ENCODE peak calls at places on chromosomes 13 and 19, in nine cellular contexts. One of them, this sample, is unnamed.
A peak's percentile ranks its signal among the peaks of the same experiment; 100 is the strongest.

GRCh38 chr13:35923347-35923746 is 207.8 kb downstream of the DCLK1 start:
- DNase-seq in activated CD4-positive, alpha-beta T cell treated with anti-CD3 and anti-CD28 coated beads, Interleukin-2, amount 50 U/mL, for 24 hours: no peak
- DNase-seq in upper lobe of left lung: no peak
- DNase-seq in effector memory CD8-positive, alpha-beta T cell: no peak
- DNase-seq in stimulated activated CD8-positive, alpha-beta memory T cell treated with anti-CD3 and anti-CD28 coated beads, Interleukin-4, amount 100 ng/mL, for 24 hours: no peak
- DNase-seq in HAP-1: no peak
- DNase-seq in activated CD8-positive, alpha-beta memory T cell treated with anti-CD3 and anti-CD28 coated beads, Interleukin-2, amount 50 U/mL, for 48 hours: no peak
- DNase-seq in DMS53: no peak
- DNase-seq in epithelial cell of esophagus: peak; percentile 72
- DNase-seq in this sample: no peak

GRCh38 chr19:47434088-47434487 is 14.8 kb upstream of the MEIS3 start:
- DNase-seq in activated CD4-positive, alpha-beta T cell treated with anti-CD3 and anti-CD28 coated beads, Interleukin-2, amount 50 U/mL, for 24 hours: no peak
- DNase-seq in upper lobe of left lung: no peak
- DNase-seq in effector memory CD8-positive, alpha-beta T cell: no peak
- DNase-seq in stimulated activated CD8-positive, alpha-beta memory T cell treated with anti-CD3 and anti-CD28 coated beads, Interleukin-4, amount 100 ng/mL, for 24 hours: no peak
- DNase-seq in HAP-1: no peak
- DNase-seq in activated CD8-positive, alpha-beta memory T cell treated with anti-CD3 and anti-CD28 coated beads, Interleukin-2, amount 50 U/mL, for 48 hours: no peak
- DNase-seq in DMS53: no peak
- DNase-seq in epithelial cell of esophagus: no peak
- DNase-seq in this sample: no peak

GRCh38 chr19:6494438-6495036 is 7.6 kb downstream of the TUBB4A start:
- DNase-seq in activated CD4-positive, alpha-beta T cell treated with anti-CD3 and anti-CD28 coated beads, Interleukin-2, amount 50 U/mL, for 24 hours: no peak
- DNase-seq in upper lobe of left lung: no peak
- DNase-seq in effector memory CD8-positive, alpha-beta T cell: no peak
- DNase-seq in stimulated activated CD8-positive, alpha-beta memory T cell treated with anti-CD3 and anti-CD28 coated beads, Interleukin-4, amount 100 ng/mL, for 24 hours: no peak
- DNase-seq in HAP-1: no peak
- DNase-seq in activated CD8-positive, alpha-beta memory T cell treated with anti-CD3 and anti-CD28 coated beads, Interleukin-2, amount 50 U/mL, for 48 hours: no peak
- DNase-seq in DMS53: no peak
- DNase-seq in epithelial cell of esophagus: no peak
- DNase-seq in this sample: no peak

GRCh38 chr19:16113727-16114126 is 2.0 kb downstream of the RAB8A start:
- DNase-seq in activated CD4-positive, alpha-beta T cell treated with anti-CD3 and anti-CD28 coated beads, Interleukin-2, amount 50 U/mL, for 24 hours: no peak
- DNase-seq in upper lobe of left lung: no peak
- DNase-seq in effector memory CD8-positive, alpha-beta T cell: no peak
- DNase-seq in stimulated activated CD8-positive, alpha-beta memory T cell treated with anti-CD3 and anti-CD28 coated beads, Interleukin-4, amount 100 ng/mL, for 24 hours: no peak
- DNase-seq in HAP-1: no peak
- DNase-seq in activated CD8-positive, alpha-beta memory T cell treated with anti-CD3 and anti-CD28 coated beads, Interleukin-2, amount 50 U/mL, for 48 hours: no peak
- DNase-seq in DMS53: no peak
- DNase-seq in epithelial cell of esophagus: no peak
- DNase-seq in this sample: no peak

GRCh38 chr19:10551698-10552301 is 8.1 kb downstream of the ATG4D start:
- DNase-seq in activated CD4-positive, alpha-beta T cell treated with anti-CD3 and anti-CD28 coated beads, Interleukin-2, amount 50 U/mL, for 24 hours: no peak
- DNase-seq in upper lobe of left lung: peak; percentile 22
- DNase-seq in effector memory CD8-positive, alpha-beta T cell: peak; percentile 47
- DNase-seq in stimulated activated CD8-positive, alpha-beta memory T cell treated with anti-CD3 and anti-CD28 coated beads, Interleukin-4, amount 100 ng/mL, for 24 hours: no peak
- DNase-seq in HAP-1: peak; percentile 49
- DNase-seq in activated CD8-positive, alpha-beta memory T cell treated with anti-CD3 and anti-CD28 coated beads, Interleukin-2, amount 50 U/mL, for 48 hours: no peak
- DNase-seq in DMS53: peak; percentile 81
- DNase-seq in epithelial cell of esophagus: peak; percentile 81
- DNase-seq in this sample: no peak

GRCh38 chr13:112245959-112246358 is 130.2 kb upstream of the SPACA7 start:
- DNase-seq in activated CD4-positive, alpha-beta T cell treated with anti-CD3 and anti-CD28 coated beads, Interleukin-2, amount 50 U/mL, for 24 hours: no peak
- DNase-seq in upper lobe of left lung: no peak
- DNase-seq in effector memory CD8-positive, alpha-beta T cell: no peak
- DNase-seq in stimulated activated CD8-positive, alpha-beta memory T cell treated with anti-CD3 and anti-CD28 coated beads, Interleukin-4, amount 100 ng/mL, for 24 hours: no peak
- DNase-seq in HAP-1: no peak
- DNase-seq in activated CD8-positive, alpha-beta memory T cell treated with anti-CD3 and anti-CD28 coated beads, Interleukin-2, amount 50 U/mL, for 48 hours: no peak
- DNase-seq in DMS53: no peak
- DNase-seq in epithelial cell of esophagus: no peak
- DNase-seq in this sample: no peak

GRCh38 chr19:40623403-40624239 is 22.5 kb downstream of the LTBP4 start:
- DNase-seq in activated CD4-positive, alpha-beta T cell treated with anti-CD3 and anti-CD28 coated beads, Interleukin-2, amount 50 U/mL, for 24 hours: no peak
- DNase-seq in upper lobe of left lung: no peak
- DNase-seq in effector memory CD8-positive, alpha-beta T cell: no peak
- DNase-seq in stimulated activated CD8-positive, alpha-beta memory T cell treated with anti-CD3 and anti-CD28 coated beads, Interleukin-4, amount 100 ng/mL, for 24 hours: no peak
- DNase-seq in HAP-1: peak; percentile 97
- DNase-seq in activated CD8-positive, alpha-beta memory T cell treated with anti-CD3 and anti-CD28 coated beads, Interleukin-2, amount 50 U/mL, for 48 hours: no peak
- DNase-seq in DMS53: no peak
- DNase-seq in epithelial cell of esophagus: peak; percentile 86
- DNase-seq in this sample: no peak

GRCh38 chr19:29040951-29041350 is 172.0 kb downstream of the UQCRFS1 start:
- DNase-seq in activated CD4-positive, alpha-beta T cell treated with anti-CD3 and anti-CD28 coated beads, Interleukin-2, amount 50 U/mL, for 24 hours: no peak
- DNase-seq in upper lobe of left lung: no peak
- DNase-seq in effector memory CD8-positive, alpha-beta T cell: no peak
- DNase-seq in stimulated activated CD8-positive, alpha-beta memory T cell treated with anti-CD3 and anti-CD28 coated beads, Interleukin-4, amount 100 ng/mL, for 24 hours: no peak
- DNase-seq in HAP-1: no peak
- DNase-seq in activated CD8-positive, alpha-beta memory T cell treated with anti-CD3 and anti-CD28 coated beads, Interleukin-2, amount 50 U/mL, for 48 hours: no peak
- DNase-seq in DMS53: no peak
- DNase-seq in epithelial cell of esophagus: no peak
- DNase-seq in this sample: no peak

GRCh38 chr19:1591421-1592022 is 1.1 kb downstream of the MBD3 start:
- DNase-seq in activated CD4-positive, alpha-beta T cell treated with anti-CD3 and anti-CD28 coated beads, Interleukin-2, amount 50 U/mL, for 24 hours: no peak
- DNase-seq in upper lobe of left lung: no peak
- DNase-seq in effector memory CD8-positive, alpha-beta T cell: no peak
- DNase-seq in stimulated activated CD8-positive, alpha-beta memory T cell treated with anti-CD3 and anti-CD28 coated beads, Interleukin-4, amount 100 ng/mL, for 24 hours: no peak
- DNase-seq in HAP-1: no peak
- DNase-seq in activated CD8-positive, alpha-beta memory T cell treated with anti-CD3 and anti-CD28 coated beads, Interleukin-2, amount 50 U/mL, for 48 hours: peak; percentile 68
- DNase-seq in DMS53: peak; percentile 65
- DNase-seq in epithelial cell of esophagus: no peak
- DNase-seq in this sample: no peak

GRCh38 chr19:30359936-30360335 is 12.2 kb upstream of the ZNF536 start:
- DNase-seq in activated CD4-positive, alpha-beta T cell treated with anti-CD3 and anti-CD28 coated beads, Interleukin-2, amount 50 U/mL, for 24 hours: no peak
- DNase-seq in upper lobe of left lung: peak; percentile 3
- DNase-seq in effector memory CD8-positive, alpha-beta T cell: no peak
- DNase-seq in stimulated activated CD8-positive, alpha-beta memory T cell treated with anti-CD3 and anti-CD28 coated beads, Interleukin-4, amount 100 ng/mL, for 24 hours: no peak
- DNase-seq in HAP-1: no peak
- DNase-seq in activated CD8-positive, alpha-beta memory T cell treated with anti-CD3 and anti-CD28 coated beads, Interleukin-2, amount 50 U/mL, for 48 hours: peak; percentile 3
- DNase-seq in DMS53: no peak
- DNase-seq in epithelial cell of esophagus: no peak
- DNase-seq in this sample: peak; percentile 61

GRCh38 chr13:26558912-26559485 is 1.5 kb downstream of the WASF3 start:
- DNase-seq in activated CD4-positive, alpha-beta T cell treated with anti-CD3 and anti-CD28 coated beads, Interleukin-2, amount 50 U/mL, for 24 hours: no peak
- DNase-seq in upper lobe of left lung: no peak
- DNase-seq in effector memory CD8-positive, alpha-beta T cell: no peak
- DNase-seq in stimulated activated CD8-positive, alpha-beta memory T cell treated with anti-CD3 and anti-CD28 coated beads, Interleukin-4, amount 100 ng/mL, for 24 hours: no peak
- DNase-seq in HAP-1: peak; percentile 40
- DNase-seq in activated CD8-positive, alpha-beta memory T cell treated with anti-CD3 and anti-CD28 coated beads, Interleukin-2, amount 50 U/mL, for 48 hours: no peak
- DNase-seq in DMS53: peak; percentile 39
- DNase-seq in epithelial cell of esophagus: no peak
- DNase-seq in this sample: no peak

GRCh38 chr19:33868821-33869412 is 72.2 kb downstream of the KCTD15 start:
- DNase-seq in activated CD4-positive, alpha-beta T cell treated with anti-CD3 and anti-CD28 coated beads, Interleukin-2, amount 50 U/mL, for 24 hours: no peak
- DNase-seq in upper lobe of left lung: no peak
- DNase-seq in effector memory CD8-positive, alpha-beta T cell: no peak
- DNase-seq in stimulated activated CD8-positive, alpha-beta memory T cell treated with anti-CD3 and anti-CD28 coated beads, Interleukin-4, amount 100 ng/mL, for 24 hours: no peak
- DNase-seq in HAP-1: peak; percentile 31
- DNase-seq in activated CD8-positive, alpha-beta memory T cell treated with anti-CD3 and anti-CD28 coated beads, Interleukin-2, amount 50 U/mL, for 48 hours: no peak
- DNase-seq in DMS53: no peak
- DNase-seq in epithelial cell of esophagus: peak; percentile 66
- DNase-seq in this sample: no peak

GRCh38 chr19:7739211-7739752 is 7.4 kb upstream of the CLEC4G start:
- DNase-seq in activated CD4-positive, alpha-beta T cell treated with anti-CD3 and anti-CD28 coated beads, Interleukin-2, amount 50 U/mL, for 24 hours: no peak
- DNase-seq in upper lobe of left lung: no peak
- DNase-seq in effector memory CD8-positive, alpha-beta T cell: no peak
- DNase-seq in stimulated activated CD8-positive, alpha-beta memory T cell treated with anti-CD3 and anti-CD28 coated beads, Interleukin-4, amount 100 ng/mL, for 24 hours: no peak
- DNase-seq in HAP-1: no peak
- DNase-seq in activated CD8-positive, alpha-beta memory T cell treated with anti-CD3 and anti-CD28 coated beads, Interleukin-2, amount 50 U/mL, for 48 hours: no peak
- DNase-seq in DMS53: no peak
- DNase-seq in epithelial cell of esophagus: no peak
- DNase-seq in this sample: no peak

GRCh38 chr19:54024660-54025059 is 33.2 kb downstream of the CACNG6 start:
- DNase-seq in activated CD4-positive, alpha-beta T cell treated with anti-CD3 and anti-CD28 coated beads, Interleukin-2, amount 50 U/mL, for 24 hours: no peak
- DNase-seq in upper lobe of left lung: no peak
- DNase-seq in effector memory CD8-positive, alpha-beta T cell: no peak
- DNase-seq in stimulated activated CD8-positive, alpha-beta memory T cell treated with anti-CD3 and anti-CD28 coated beads, Interleukin-4, amount 100 ng/mL, for 24 hours: no peak
- DNase-seq in HAP-1: no peak
- DNase-seq in activated CD8-positive, alpha-beta memory T cell treated with anti-CD3 and anti-CD28 coated beads, Interleukin-2, amount 50 U/mL, for 48 hours: no peak
- DNase-seq in DMS53: no peak
- DNase-seq in epithelial cell of esophagus: no peak
- DNase-seq in this sample: no peak

GRCh38 chr13:68190826-68191225 is 960.7 kb upstream of the PCDH9 start:
- DNase-seq in activated CD4-positive, alpha-beta T cell treated with anti-CD3 and anti-CD28 coated beads, Interleukin-2, amount 50 U/mL, for 24 hours: no peak
- DNase-seq in upper lobe of left lung: no peak
- DNase-seq in effector memory CD8-positive, alpha-beta T cell: no peak
- DNase-seq in stimulated activated CD8-positive, alpha-beta memory T cell treated with anti-CD3 and anti-CD28 coated beads, Interleukin-4, amount 100 ng/mL, for 24 hours: no peak
- DNase-seq in HAP-1: no peak
- DNase-seq in activated CD8-positive, alpha-beta memory T cell treated with anti-CD3 and anti-CD28 coated beads, Interleukin-2, amount 50 U/mL, for 48 hours: no peak
- DNase-seq in DMS53: peak; percentile 22
- DNase-seq in epithelial cell of esophagus: peak; percentile 97
- DNase-seq in this sample: no peak

GRCh38 chr19:18196511-18196845 is 3.5 kb downstream of the MPV17L2 start:
- DNase-seq in activated CD4-positive, alpha-beta T cell treated with anti-CD3 and anti-CD28 coated beads, Interleukin-2, amount 50 U/mL, for 24 hours: no peak
- DNase-seq in upper lobe of left lung: no peak
- DNase-seq in effector memory CD8-positive, alpha-beta T cell: no peak
- DNase-seq in stimulated activated CD8-positive, alpha-beta memory T cell treated with anti-CD3 and anti-CD28 coated beads, Interleukin-4, amount 100 ng/mL, for 24 hours: no peak
- DNase-seq in HAP-1: no peak
- DNase-seq in activated CD8-positive, alpha-beta memory T cell treated with anti-CD3 and anti-CD28 coated beads, Interleukin-2, amount 50 U/mL, for 48 hours: no peak
- DNase-seq in DMS53: no peak
- DNase-seq in epithelial cell of esophagus: no peak
- DNase-seq in this sample: no peak

GRCh38 chr13:106533940-106534843 is 1.3 kb downstream of the EFNB2 start:
- DNase-seq in activated CD4-positive, alpha-beta T cell treated with anti-CD3 and anti-CD28 coated beads, Interleukin-2, amount 50 U/mL, for 24 hours: no peak
- DNase-seq in upper lobe of left lung: peak; percentile 54
- DNase-seq in effector memory CD8-positive, alpha-beta T cell: peak; percentile 9
- DNase-seq in stimulated activated CD8-positive, alpha-beta memory T cell treated with anti-CD3 and anti-CD28 coated beads, Interleukin-4, amount 100 ng/mL, for 24 hours: no peak
- DNase-seq in HAP-1: peak; percentile 38
- DNase-seq in activated CD8-positive, alpha-beta memory T cell treated with anti-CD3 and anti-CD28 coated beads, Interleukin-2, amount 50 U/mL, for 48 hours: peak; percentile 57
- DNase-seq in DMS53: peak; percentile 58
- DNase-seq in epithelial cell of esophagus: peak; percentile 60
- DNase-seq in this sample: peak; percentile 78

GRCh38 chr13:38826182-38826813 is 139.4 kb downstream of the FREM2 start:
- DNase-seq in activated CD4-positive, alpha-beta T cell treated with anti-CD3 and anti-CD28 coated beads, Interleukin-2, amount 50 U/mL, for 24 hours: no peak
- DNase-seq in upper lobe of left lung: no peak
- DNase-seq in effector memory CD8-positive, alpha-beta T cell: no peak
- DNase-seq in stimulated activated CD8-positive, alpha-beta memory T cell treated with anti-CD3 and anti-CD28 coated beads, Interleukin-4, amount 100 ng/mL, for 24 hours: no peak
- DNase-seq in HAP-1: no peak
- DNase-seq in activated CD8-positive, alpha-beta memory T cell treated with anti-CD3 and anti-CD28 coated beads, Interleukin-2, amount 50 U/mL, for 48 hours: no peak
- DNase-seq in DMS53: no peak
- DNase-seq in epithelial cell of esophagus: peak; percentile 39
- DNase-seq in this sample: no peak

GRCh38 chr13:65540064-65540635 is 1690.0 kb downstream of the PCDH9 start:
- DNase-seq in activated CD4-positive, alpha-beta T cell treated with anti-CD3 and anti-CD28 coated beads, Interleukin-2, amount 50 U/mL, for 24 hours: no peak
- DNase-seq in upper lobe of left lung: no peak
- DNase-seq in effector memory CD8-positive, alpha-beta T cell: no peak
- DNase-seq in stimulated activated CD8-positive, alpha-beta memory T cell treated with anti-CD3 and anti-CD28 coated beads, Interleukin-4, amount 100 ng/mL, for 24 hours: no peak
- DNase-seq in HAP-1: no peak
- DNase-seq in activated CD8-positive, alpha-beta memory T cell treated with anti-CD3 and anti-CD28 coated beads, Interleukin-2, amount 50 U/mL, for 48 hours: no peak
- DNase-seq in DMS53: no peak
- DNase-seq in epithelial cell of esophagus: peak; percentile 27
- DNase-seq in this sample: no peak

GRCh38 chr13:99971576-99972189 is at the start of gene ZIC5:
- DNase-seq in activated CD4-positive, alpha-beta T cell treated with anti-CD3 and anti-CD28 coated beads, Interleukin-2, amount 50 U/mL, for 24 hours: no peak
- DNase-seq in upper lobe of left lung: no peak
- DNase-seq in effector memory CD8-positive, alpha-beta T cell: no peak
- DNase-seq in stimulated activated CD8-positive, alpha-beta memory T cell treated with anti-CD3 and anti-CD28 coated beads, Interleukin-4, amount 100 ng/mL, for 24 hours: no peak
- DNase-seq in HAP-1: peak; percentile 10
- DNase-seq in activated CD8-positive, alpha-beta memory T cell treated with anti-CD3 and anti-CD28 coated beads, Interleukin-2, amount 50 U/mL, for 48 hours: no peak
- DNase-seq in DMS53: no peak
- DNase-seq in epithelial cell of esophagus: no peak
- DNase-seq in this sample: no peak

GRCh38 chr19:6424190-6424938 is at the start of gene KHSRP:
- DNase-seq in activated CD4-positive, alpha-beta T cell treated with anti-CD3 and anti-CD28 coated beads, Interleukin-2, amount 50 U/mL, for 24 hours: no peak
- DNase-seq in upper lobe of left lung: no peak
- DNase-seq in effector memory CD8-positive, alpha-beta T cell: no peak
- DNase-seq in stimulated activated CD8-positive, alpha-beta memory T cell treated with anti-CD3 and anti-CD28 coated beads, Interleukin-4, amount 100 ng/mL, for 24 hours: no peak
- DNase-seq in HAP-1: peak; percentile 52
- DNase-seq in activated CD8-positive, alpha-beta memory T cell treated with anti-CD3 and anti-CD28 coated beads, Interleukin-2, amount 50 U/mL, for 48 hours: peak; percentile 70
- DNase-seq in DMS53: peak; percentile 28
- DNase-seq in epithelial cell of esophagus: no peak
- DNase-seq in this sample: no peak

GRCh38 chr19:42132030-42132628 is at the start of gene POU2F2:
- DNase-seq in activated CD4-positive, alpha-beta T cell treated with anti-CD3 and anti-CD28 coated beads, Interleukin-2, amount 50 U/mL, for 24 hours: peak; percentile 71
- DNase-seq in upper lobe of left lung: peak; percentile 58
- DNase-seq in effector memory CD8-positive, alpha-beta T cell: peak; percentile 75
- DNase-seq in stimulated activated CD8-positive, alpha-beta memory T cell treated with anti-CD3 and anti-CD28 coated beads, Interleukin-4, amount 100 ng/mL, for 24 hours: peak; percentile 86
- DNase-seq in HAP-1: no peak
- DNase-seq in activated CD8-positive, alpha-beta memory T cell treated with anti-CD3 and anti-CD28 coated beads, Interleukin-2, amount 50 U/mL, for 48 hours: peak; percentile 90
- DNase-seq in DMS53: no peak
- DNase-seq in epithelial cell of esophagus: peak; percentile 44
- DNase-seq in this sample: no peak

GRCh38 chr13:99980201-99981114 is 1.1 kb upstream of the ZIC2 start:
- DNase-seq in activated CD4-positive, alpha-beta T cell treated with anti-CD3 and anti-CD28 coated beads, Interleukin-2, amount 50 U/mL, for 24 hours: no peak
- DNase-seq in upper lobe of left lung: peak; percentile 42
- DNase-seq in effector memory CD8-positive, alpha-beta T cell: no peak
- DNase-seq in stimulated activated CD8-positive, alpha-beta memory T cell treated with anti-CD3 and anti-CD28 coated beads, Interleukin-4, amount 100 ng/mL, for 24 hours: peak; percentile 43
- DNase-seq in HAP-1: peak; percentile 89
- DNase-seq in activated CD8-positive, alpha-beta memory T cell treated with anti-CD3 and anti-CD28 coated beads, Interleukin-2, amount 50 U/mL, for 48 hours: peak; percentile 76
- DNase-seq in DMS53: peak; percentile 64
- DNase-seq in epithelial cell of esophagus: peak; percentile 81
- DNase-seq in this sample: peak; percentile 77

GRCh38 chr13:106036870-106037269 is 498.6 kb downstream of the EFNB2 start:
- DNase-seq in activated CD4-positive, alpha-beta T cell treated with anti-CD3 and anti-CD28 coated beads, Interleukin-2, amount 50 U/mL, for 24 hours: no peak
- DNase-seq in upper lobe of left lung: no peak
- DNase-seq in effector memory CD8-positive, alpha-beta T cell: no peak
- DNase-seq in stimulated activated CD8-positive, alpha-beta memory T cell treated with anti-CD3 and anti-CD28 coated beads, Interleukin-4, amount 100 ng/mL, for 24 hours: no peak
- DNase-seq in HAP-1: peak; percentile 7
- DNase-seq in activated CD8-positive, alpha-beta memory T cell treated with anti-CD3 and anti-CD28 coated beads, Interleukin-2, amount 50 U/mL, for 48 hours: no peak
- DNase-seq in DMS53: peak; percentile 3
- DNase-seq in epithelial cell of esophagus: no peak
- DNase-seq in this sample: no peak

GRCh38 chr13:79405501-79405830 is 589 bp downstream of the RBM26 start:
- DNase-seq in activated CD4-positive, alpha-beta T cell treated with anti-CD3 and anti-CD28 coated beads, Interleukin-2, amount 50 U/mL, for 24 hours: no peak
- DNase-seq in upper lobe of left lung: no peak
- DNase-seq in effector memory CD8-positive, alpha-beta T cell: no peak
- DNase-seq in stimulated activated CD8-positive, alpha-beta memory T cell treated with anti-CD3 and anti-CD28 coated beads, Interleukin-4, amount 100 ng/mL, for 24 hours: no peak
- DNase-seq in HAP-1: no peak
- DNase-seq in activated CD8-positive, alpha-beta memory T cell treated with anti-CD3 and anti-CD28 coated beads, Interleukin-2, amount 50 U/mL, for 48 hours: no peak
- DNase-seq in DMS53: peak; percentile 51
- DNase-seq in epithelial cell of esophagus: no peak
- DNase-seq in this sample: no peak

GRCh38 chr19:11931051-11931450 is 6.1 kb downstream of the ZNF700 start:
- DNase-seq in activated CD4-positive, alpha-beta T cell treated with anti-CD3 and anti-CD28 coated beads, Interleukin-2, amount 50 U/mL, for 24 hours: no peak
- DNase-seq in upper lobe of left lung: peak; percentile 37
- DNase-seq in effector memory CD8-positive, alpha-beta T cell: no peak
- DNase-seq in stimulated activated CD8-positive, alpha-beta memory T cell treated with anti-CD3 and anti-CD28 coated beads, Interleukin-4, amount 100 ng/mL, for 24 hours: no peak
- DNase-seq in HAP-1: no peak
- DNase-seq in activated CD8-positive, alpha-beta memory T cell treated with anti-CD3 and anti-CD28 coated beads, Interleukin-2, amount 50 U/mL, for 48 hours: no peak
- DNase-seq in DMS53: no peak
- DNase-seq in epithelial cell of esophagus: no peak
- DNase-seq in this sample: no peak

GRCh38 chr19:18306209-18306902 is 16.5 kb downstream of the LSM4 start:
- DNase-seq in activated CD4-positive, alpha-beta T cell treated with anti-CD3 and anti-CD28 coated beads, Interleukin-2, amount 50 U/mL, for 24 hours: no peak
- DNase-seq in upper lobe of left lung: no peak
- DNase-seq in effector memory CD8-positive, alpha-beta T cell: no peak
- DNase-seq in stimulated activated CD8-positive, alpha-beta memory T cell treated with anti-CD3 and anti-CD28 coated beads, Interleukin-4, amount 100 ng/mL, for 24 hours: no peak
- DNase-seq in HAP-1: no peak
- DNase-seq in activated CD8-positive, alpha-beta memory T cell treated with anti-CD3 and anti-CD28 coated beads, Interleukin-2, amount 50 U/mL, for 48 hours: no peak
- DNase-seq in DMS53: no peak
- DNase-seq in epithelial cell of esophagus: no peak
- DNase-seq in this sample: no peak

GRCh38 chr13:51266642-51267041 is 44.4 kb downstream of the FAM124A start:
- DNase-seq in activated CD4-positive, alpha-beta T cell treated with anti-CD3 and anti-CD28 coated beads, Interleukin-2, amount 50 U/mL, for 24 hours: no peak
- DNase-seq in upper lobe of left lung: no peak
- DNase-seq in effector memory CD8-positive, alpha-beta T cell: no peak
- DNase-seq in stimulated activated CD8-positive, alpha-beta memory T cell treated with anti-CD3 and anti-CD28 coated beads, Interleukin-4, amount 100 ng/mL, for 24 hours: no peak
- DNase-seq in HAP-1: no peak
- DNase-seq in activated CD8-positive, alpha-beta memory T cell treated with anti-CD3 and anti-CD28 coated beads, Interleukin-2, amount 50 U/mL, for 48 hours: no peak
- DNase-seq in DMS53: no peak
- DNase-seq in epithelial cell of esophagus: no peak
- DNase-seq in this sample: no peak

GRCh38 chr19:40274585-40275544 is 10.3 kb downstream of the AKT2 start:
- DNase-seq in activated CD4-positive, alpha-beta T cell treated with anti-CD3 and anti-CD28 coated beads, Interleukin-2, amount 50 U/mL, for 24 hours: no peak
- DNase-seq in upper lobe of left lung: no peak
- DNase-seq in effector memory CD8-positive, alpha-beta T cell: no peak
- DNase-seq in stimulated activated CD8-positive, alpha-beta memory T cell treated with anti-CD3 and anti-CD28 coated beads, Interleukin-4, amount 100 ng/mL, for 24 hours: peak; percentile 16
- DNase-seq in HAP-1: no peak
- DNase-seq in activated CD8-positive, alpha-beta memory T cell treated with anti-CD3 and anti-CD28 coated beads, Interleukin-2, amount 50 U/mL, for 48 hours: no peak
- DNase-seq in DMS53: no peak
- DNase-seq in epithelial cell of esophagus: no peak
- DNase-seq in this sample: no peak

GRCh38 chr19:970695-971094 is 13.4 kb upstream of the WDR18 start:
- DNase-seq in activated CD4-positive, alpha-beta T cell treated with anti-CD3 and anti-CD28 coated beads, Interleukin-2, amount 50 U/mL, for 24 hours: no peak
- DNase-seq in upper lobe of left lung: no peak
- DNase-seq in effector memory CD8-positive, alpha-beta T cell: no peak
- DNase-seq in stimulated activated CD8-positive, alpha-beta memory T cell treated with anti-CD3 and anti-CD28 coated beads, Interleukin-4, amount 100 ng/mL, for 24 hours: no peak
- DNase-seq in HAP-1: no peak
- DNase-seq in activated CD8-positive, alpha-beta memory T cell treated with anti-CD3 and anti-CD28 coated beads, Interleukin-2, amount 50 U/mL, for 48 hours: peak; percentile 68
- DNase-seq in DMS53: peak; percentile 20
- DNase-seq in epithelial cell of esophagus: no peak
- DNase-seq in this sample: no peak

GRCh38 chr19:4369888-4370260 is 26.5 kb downstream of the MPND start:
- DNase-seq in activated CD4-positive, alpha-beta T cell treated with anti-CD3 and anti-CD28 coated beads, Interleukin-2, amount 50 U/mL, for 24 hours: peak; percentile 42
- DNase-seq in upper lobe of left lung: peak; percentile 72
- DNase-seq in effector memory CD8-positive, alpha-beta T cell: peak; percentile 67
- DNase-seq in stimulated activated CD8-positive, alpha-beta memory T cell treated with anti-CD3 and anti-CD28 coated beads, Interleukin-4, amount 100 ng/mL, for 24 hours: peak; percentile 68
- DNase-seq in HAP-1: no peak
- DNase-seq in activated CD8-positive, alpha-beta memory T cell treated with anti-CD3 and anti-CD28 coated beads, Interleukin-2, amount 50 U/mL, for 48 hours: peak; percentile 88
- DNase-seq in DMS53: peak; percentile 61
- DNase-seq in epithelial cell of esophagus: peak; percentile 83
- DNase-seq in this sample: peak; percentile 70